ENCODE peak calls at places on chromosomes 4 and X, in four cellular contexts. X is transverse colon, K is RWPE1, D is RWPE2. L is an unnamed sample.

GRCh38 chr4:12041828-12042227 is 613.1 kb upstream of the HS3ST1 start:
- DNase-seq in X (no peak), K (no peak), D (no peak), L (no peak)

GRCh38 chrX:40095588-40096394 is 2.0 kb downstream of the BCOR start:
- DNase-seq in X (no peak), K (no peak), D (no peak), L (no peak)

GRCh38 chr4:142366821-142367220 is 479.3 kb downstream of the INPP4B start:
- DNase-seq in X (no peak), K (no peak), D (no peak), L (no peak)

GRCh38 chr4:84579410-84579791 is 3.5 kb upstream of the CDS1 start:
- DNase-seq in X (no peak), K (no peak), D (no peak), L (no peak)

GRCh38 chr4:8143392-8144140 is 15.0 kb downstream of the ABLIM2 start:
- DNase-seq in X (no peak), K (no peak), D (no peak), L (no peak)

GRCh38 chr4:141501931-141502330 is 134.5 kb upstream of the IL15 start:
- DNase-seq in X (no peak), K (peak; percentile 8), D (no peak), L (no peak)

GRCh38 chrX:69093960-69094935 is 71.0 kb downstream of the PJA1 start:
- DNase-seq in X (peak; percentile 24), K (peak; percentile 29), D (no peak), L (peak; percentile 20)

GRCh38 chr4:153432971-153433752 is 33.0 kb upstream of the TMEM131L start:
- DNase-seq in X (peak; percentile 74), K (peak; percentile 71), D (peak; percentile 61), L (no peak)

GRCh38 chr4:151043803-151044535 is 28.9 kb upstream of the LRBA start:
- DNase-seq in X (no peak), K (no peak), D (no peak), L (no peak)

GRCh38 chr4:952881-953573 is 20.3 kb downstream of the DGKQ start:
- DNase-seq in X (no peak), K (no peak), D (no peak), L (no peak)

GRCh38 chr4:145132521-145133098 is 34.5 kb downstream of the ABCE1 start:
- DNase-seq in X (no peak), K (no peak), D (no peak), L (peak; percentile 3)

GRCh38 chr4:145131848-145132247 is 33.7 kb downstream of the ABCE1 start:
- DNase-seq in X (no peak), K (no peak), D (no peak), L (no peak)

GRCh38 chr4:145130130-145130529 is 32.0 kb downstream of the ABCE1 start:
- DNase-seq in X (no peak), K (no peak), D (no peak), L (no peak)

GRCh38 chr4:145125396-145125795 is 27.3 kb downstream of the ABCE1 start:
- DNase-seq in X (no peak), K (no peak), D (no peak), L (no peak)

DNA sequence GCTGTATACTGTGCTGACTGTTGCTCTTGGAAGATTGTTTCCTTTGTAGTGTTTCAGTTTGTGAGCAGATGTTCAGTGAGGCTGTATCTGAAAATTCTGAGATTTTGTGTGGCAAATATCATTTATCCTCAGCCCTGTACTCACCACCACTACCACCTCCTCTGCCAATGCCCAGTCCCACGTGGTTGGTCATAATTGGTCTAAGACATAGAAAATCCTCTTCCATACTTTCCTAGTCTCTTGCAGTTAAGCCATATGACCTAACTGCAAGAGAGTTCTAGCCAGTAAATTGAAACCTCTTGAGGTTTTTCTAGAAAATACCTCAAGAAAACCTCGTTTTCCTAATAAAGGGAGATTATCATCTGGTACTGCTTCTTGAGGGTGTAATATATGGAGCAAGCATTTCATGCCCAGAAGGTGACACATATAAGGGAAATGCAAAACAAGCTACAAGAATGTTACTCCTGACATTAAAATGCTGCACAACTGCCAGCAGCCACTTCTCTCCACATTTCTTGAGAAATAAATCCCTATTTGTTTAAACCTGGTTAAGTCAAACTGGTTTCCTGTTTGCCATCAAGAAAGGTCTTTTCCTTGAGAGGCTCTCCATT is 32.8 kb downstream of the ABCE1 start:
- DNase-seq in X (no peak), K (peak; percentile 6), D (no peak), L (no peak)
- H3K27ac ChIP-seq in X (no peak overlapping the region), K (no peak overlapping the region), D (no peak overlapping the region), L (peak overlapping the region; percentile 71)

GRCh38 chr4:173178144-173178543 is 9.5 kb downstream of the GALNT7 start:
- DNase-seq in X (no peak), K (no peak), D (no peak), L (no peak)

GRCh38 chr4:173181769-173182374 is 13.3 kb downstream of the GALNT7 start:
- DNase-seq in X (no peak), K (peak; percentile 67), D (no peak), L (no peak)

GRCh38 chr4:173176010-173176409 is 7.4 kb downstream of the GALNT7 start:
- DNase-seq in X (no peak), K (no peak), D (no peak), L (no peak)

GRCh38 chr4:173174184-173175156 is 5.9 kb downstream of the GALNT7 start:
- DNase-seq in X (no peak), K (no peak), D (no peak), L (no peak)

DNA sequence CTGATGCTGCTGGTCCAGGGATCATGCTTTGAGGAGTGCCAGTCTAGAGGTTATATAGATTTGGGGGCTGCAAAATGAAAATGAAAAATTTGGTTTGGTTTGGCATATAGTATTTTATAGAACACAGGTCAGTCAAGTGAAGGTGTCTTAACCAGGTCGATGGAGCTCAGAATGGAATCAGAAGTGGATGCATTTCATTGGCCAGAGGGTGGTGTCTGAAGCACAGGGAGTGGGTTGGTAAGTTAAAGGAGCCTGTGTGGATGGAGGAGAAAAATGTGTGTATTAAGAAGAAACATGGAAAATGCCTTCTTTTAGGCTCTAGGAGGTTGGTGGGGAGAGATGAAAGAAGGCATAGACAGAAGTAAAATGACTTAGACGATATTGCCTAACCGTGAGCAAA is 8.6 kb downstream of the GALNT7 start:
- DNase-seq in X (no peak), K (no peak), D (no peak), L (no peak)
- H3K27ac ChIP-seq in X (no peak overlapping the region), K (no peak overlapping the region), D (no peak overlapping the region), L (no peak overlapping the region)

GRCh38 chr4:42655248-42655647 is 1.7 kb downstream of the ATP8A1 start:
- DNase-seq in X (no peak), K (no peak), D (no peak), L (no peak)

GRCh38 chr4:42655921-42656735 is 777 bp downstream of the ATP8A1 start:
- DNase-seq in X (peak; percentile 65), K (no peak), D (no peak), L (no peak)

GRCh38 chr4:42654606-42655005 is 2.3 kb downstream of the ATP8A1 start:
- DNase-seq in X (no peak), K (peak; percentile 70), D (no peak), L (no peak)

GRCh38 chr4:42656986-42657792 is at the start of gene ATP8A1:
- DNase-seq in X (peak; percentile 96), K (peak; percentile 92), D (peak; percentile 84), L (no peak)

DNA sequence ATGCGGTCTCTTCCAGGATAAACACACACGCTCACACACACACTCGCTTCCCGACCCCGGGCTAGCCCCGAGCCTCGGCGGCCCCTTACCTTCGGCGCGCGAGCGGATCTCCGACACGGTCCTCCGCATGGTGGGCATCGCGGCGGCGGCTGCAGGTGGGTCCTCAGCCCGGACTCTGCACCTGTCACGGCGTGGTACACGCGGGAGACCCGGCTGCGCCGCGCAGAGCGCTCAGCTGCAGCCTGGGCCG is 244 bp downstream of the ATP8A1 start:
- DNase-seq in X (no peak), K (no peak), D (no peak), L (no peak)
- H3K27ac ChIP-seq in X (peak overlapping the region; percentile 85), K (no peak overlapping the region), D (no peak overlapping the region), L (no peak overlapping the region)

DNA sequence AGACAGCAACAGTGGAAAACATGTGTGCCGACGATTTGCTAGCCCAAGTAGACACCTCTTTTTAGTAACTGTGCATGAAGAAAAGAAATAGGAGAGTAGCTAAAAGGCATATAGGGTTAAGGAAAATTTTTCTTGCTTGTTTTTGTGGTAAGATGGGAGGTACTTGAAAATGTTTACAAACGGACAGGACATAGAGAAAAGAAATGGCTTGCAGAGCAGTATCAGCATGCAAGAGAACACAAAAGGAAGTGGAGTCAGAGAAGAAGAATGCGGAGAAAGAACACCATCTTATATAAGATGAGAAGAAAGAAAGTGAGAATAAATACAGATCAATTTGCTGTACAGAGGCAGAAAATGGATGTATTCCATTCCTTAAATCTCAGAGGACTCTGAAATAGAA is 263.7 kb upstream of the ETNPPL start:
- DNase-seq in X (no peak), K (no peak), D (no peak), L (no peak)
- H3K27ac ChIP-seq in X (no peak overlapping the region), K (no peak overlapping the region), D (no peak overlapping the region), L (no peak overlapping the region)

DNA sequence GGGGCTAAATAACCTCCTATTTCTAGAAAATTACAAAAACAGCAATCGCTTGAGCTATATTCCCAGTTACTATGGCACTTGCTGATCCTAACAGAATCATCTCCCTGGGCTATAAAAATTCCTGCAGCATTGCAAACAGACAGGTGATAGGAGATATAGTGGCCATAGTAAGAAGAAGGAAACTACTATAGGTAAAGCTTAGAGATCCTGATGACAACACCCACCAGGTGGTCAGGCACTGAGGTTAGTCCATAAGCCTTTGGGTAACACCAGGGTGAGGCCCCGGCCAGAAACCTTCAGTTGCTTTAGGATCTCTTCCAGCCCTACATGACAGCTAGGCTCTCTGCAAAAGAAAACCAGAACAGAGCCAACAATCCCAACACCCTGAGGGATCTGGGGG is 197.9 kb upstream of the PPP1R2C start:
- DNase-seq in X (no peak), K (no peak), D (no peak), L (no peak)
- H3K27ac ChIP-seq in X (peak overlapping the region; percentile 32), K (no peak overlapping the region), D (peak overlapping the region; percentile 37), L (no peak overlapping the region)

GRCh38 chrX:101659601-101660063 is at the start of gene ARMCX2:
- DNase-seq in X (peak; percentile 44), K (no peak), D (no peak), L (no peak)
- H3K27ac ChIP-seq in X (peak within 1 kb of the TSS; percentile 65), K (peak within 1 kb of the TSS; percentile 21), D (no peak within 1 kb of the TSS), L (no peak within 1 kb of the TSS)